ENCODE peak calls at places on chromosomes 16 and 17, in ten cellular contexts. Z, Y, F, A, W, Q, R, T, C and J are unnamed samples.

GRCh38 chr17:9905902-9906301 is 831 bp upstream of the RCVRN start:
- DNase-seq in Z (peak; percentile 61), W (no peak), R (no peak), C (no peak), T (peak; percentile 79), A (no peak), Q (no peak), F (no peak), Y (no peak), J (no peak)

GRCh38 chr17:63276376-63276775 is 169.7 kb downstream of the CYB561 start:
- DNase-seq in F (no peak), C (no peak), A (no peak), R (no peak), W (no peak), Z (no peak), Q (no peak), Y (no peak), T (no peak), J (no peak)

GRCh38 chr16:49439050-49439449 is 65.4 kb downstream of the C16orf78 start:
- DNase-seq in F (no peak), Y (no peak), Q (no peak), R (no peak), W (no peak), A (no peak), T (no peak), C (no peak), Z (no peak), J (no peak)

GRCh38 chr16:30005341-30006094 is 5.3 kb downstream of the DOC2A start:
- DNase-seq in Q (no peak), R (peak; percentile 46), W (peak; percentile 45), A (no peak), Z (peak; percentile 72), T (no peak), C (peak; percentile 39), Y (no peak), F (no peak), J (no peak)

GRCh38 chr17:51741447-51741846 is 417.1 kb downstream of the CA10 start:
- DNase-seq in Q (no peak), W (no peak), C (no peak), Y (no peak), A (no peak), T (no peak), F (peak; percentile 19), Z (no peak), R (no peak), J (no peak)

GRCh38 chr17:40322417-40323315 is 13.7 kb downstream of the RARA start:
- DNase-seq in R (peak; percentile 92), W (peak; percentile 96), Z (peak; percentile 84), A (no peak), C (peak; percentile 73), Q (peak; percentile 87), F (no peak), Y (peak; percentile 71), T (peak; percentile 65), J (peak; percentile 90)

GRCh38 chr17:77286641-77287431 is 146.1 kb downstream of the SEC14L1 start:
- DNase-seq in W (no peak), F (peak; percentile 94), Q (peak; percentile 89), Y (peak; percentile 75), A (no peak), R (no peak), T (no peak), Z (peak; percentile 91), C (no peak), J (peak; percentile 49)

GRCh38 chr16:51968756-51969155 is 578.2 kb downstream of the TOX3 start:
- DNase-seq in F (no peak), Z (no peak), Q (no peak), T (no peak), C (no peak), A (no peak), Y (no peak), R (no peak), W (no peak), J (no peak)

GRCh38 chr17:42178817-42179216 is 2.1 kb downstream of the KCNH4 start:
- DNase-seq in T (no peak), W (peak; percentile 79), A (no peak), Z (no peak), R (no peak), Y (no peak), F (no peak), Q (no peak), C (no peak), J (no peak)

GRCh38 chr17:65208753-65209152 is 71.6 kb downstream of the RGS9 start:
- DNase-seq in F (no peak), T (no peak), W (no peak), A (no peak), C (no peak), Z (no peak), R (no peak), Q (no peak), Y (no peak), J (no peak)

GRCh38 chr16:24045641-24046040 is 209.9 kb downstream of the PRKCB start:
- DNase-seq in Q (no peak), C (no peak), R (no peak), Z (no peak), F (peak; percentile 1), T (peak; percentile 90), A (no peak), Y (no peak), W (no peak), J (no peak)

DNA sequence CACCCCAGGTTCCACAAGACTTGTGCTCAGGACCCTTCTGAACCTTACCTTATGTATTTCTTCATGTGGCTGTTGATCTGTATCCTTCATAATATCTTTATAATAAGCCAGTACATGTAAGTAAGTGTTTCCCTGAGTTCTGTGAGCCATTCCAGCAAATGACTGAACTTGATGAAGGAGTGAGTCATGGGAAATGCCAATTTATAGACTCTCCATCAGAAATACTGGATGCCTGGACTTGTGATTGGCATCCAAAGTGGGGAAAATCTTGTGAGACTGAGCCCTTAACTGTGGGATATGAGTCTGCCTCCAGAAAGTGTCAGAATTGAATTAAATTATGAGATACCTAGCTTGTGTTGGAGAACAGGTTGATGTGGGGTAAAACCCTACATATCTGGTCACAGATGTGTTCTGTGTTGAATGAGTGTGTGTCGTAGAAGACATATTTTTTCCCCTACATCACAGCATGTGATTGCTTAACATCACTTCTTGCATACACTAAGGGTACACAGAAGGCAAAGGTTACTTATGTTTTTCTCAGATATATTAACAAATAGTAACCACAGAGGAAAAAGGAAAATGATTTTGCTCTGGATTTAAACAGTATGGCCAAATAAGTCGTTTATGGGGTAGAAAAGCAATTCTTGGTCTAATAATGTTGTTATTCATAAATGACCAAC is 70.2 kb upstream of the NETO2 start:
- DNase-seq in C (no peak), Z (no peak), Q (no peak), A (no peak), T (no peak), R (no peak), W (no peak), Y (no peak), F (peak; percentile 40), J (no peak)
- H3K4me1 ChIP-seq in C (no peaks in the 10 kb centered on the region), Z (no peaks in the 10 kb centered on the region), Q (no peaks in the 10 kb centered on the region), A (no peaks in the 10 kb centered on the region), T (no peaks in the 10 kb centered on the region), R (no peaks in the 10 kb centered on the region), W (no peaks in the 10 kb centered on the region), Y (no peaks in the 10 kb centered on the region), F (no peaks in the 10 kb centered on the region), J (no peaks in the 10 kb centered on the region)

GRCh38 chr17:11486726-11487310 is 111.5 kb upstream of the DNAH9 start:
- DNase-seq in Y (no peak), Q (no peak), A (no peak), F (no peak), T (no peak), W (no peak), R (no peak), C (no peak), Z (no peak), J (no peak)
- H3K4me1 ChIP-seq in Y (no peaks in the 10 kb centered on the region), Q (no peaks in the 10 kb centered on the region), A (no peaks in the 10 kb centered on the region), F (no peaks in the 10 kb centered on the region), T (no peaks in the 10 kb centered on the region), W (no peaks in the 10 kb centered on the region), R (no peaks in the 10 kb centered on the region), C (peaks cover 7% of the 10 kb centered on the region), Z (no peaks in the 10 kb centered on the region), J (no peaks in the 10 kb centered on the region)

GRCh38 chr16:81001330-81001729 is 5.4 kb downstream of the CMC2 start:
- DNase-seq in A (no peak), W (no peak), Q (no peak), R (no peak), Z (no peak), F (no peak), T (no peak), C (no peak), Y (no peak), J (no peak)
- H3K4me1 ChIP-seq in A (peaks cover 14% of the 10 kb centered on the region), W (no peaks in the 10 kb centered on the region), Q (peaks cover 32% of the 10 kb centered on the region), R (peaks cover 31% of the 10 kb centered on the region), Z (peaks cover 23% of the 10 kb centered on the region), F (peaks cover 4% of the 10 kb centered on the region), T (no peaks in the 10 kb centered on the region), C (peaks cover 4% of the 10 kb centered on the region), Y (peaks cover 19% of the 10 kb centered on the region), J (peaks cover 50% of the 10 kb centered on the region)

DNA sequence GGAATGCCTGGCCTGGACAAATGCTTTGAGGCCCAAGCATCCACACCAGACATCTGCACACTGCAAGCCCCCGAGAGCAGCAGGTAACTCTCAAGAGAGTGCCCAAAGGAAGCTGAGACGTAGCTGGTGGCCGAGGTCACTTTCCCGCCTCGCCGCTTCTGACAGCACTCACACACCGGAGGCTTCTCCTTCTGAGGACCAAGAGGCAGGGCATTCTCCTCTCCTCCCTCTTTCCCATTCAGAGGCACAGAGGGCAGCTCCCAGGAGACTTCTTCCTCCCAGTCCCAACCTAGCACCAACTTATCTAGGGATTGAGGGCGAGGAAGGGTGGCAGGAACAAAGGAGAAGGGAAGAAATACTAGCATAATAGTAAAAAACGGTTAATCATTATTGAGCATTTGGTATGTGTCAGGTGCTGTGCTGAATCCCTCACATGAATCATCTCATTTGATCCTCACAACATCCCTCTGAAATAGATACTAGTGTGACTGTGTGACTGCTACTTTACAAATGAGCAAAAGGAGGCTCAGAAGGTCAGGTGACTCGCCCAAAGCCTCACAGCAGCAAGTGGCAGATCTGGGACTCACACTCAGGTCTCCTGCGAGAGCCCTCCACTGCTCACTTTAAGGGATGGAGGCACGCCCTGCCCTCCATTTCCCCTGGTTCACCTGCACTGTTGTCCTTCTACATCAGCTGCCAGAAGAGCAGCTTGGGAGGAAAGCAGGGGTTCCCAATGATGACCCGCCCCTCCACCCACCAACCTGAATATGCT is 41.8 kb downstream of the MYO18A start:
- DNase-seq in Z (peak; percentile 77), T (no peak), Y (no peak), Q (no peak), A (no peak), C (no peak), R (peak; percentile 55), F (no peak), W (peak; percentile 48), J (no peak)
- H3K4me1 ChIP-seq in Z (peaks cover 69% of the 10 kb centered on the region), T (peaks cover 4% of the 10 kb centered on the region), Y (peaks cover 41% of the 10 kb centered on the region), Q (peaks cover 20% of the 10 kb centered on the region), A (peaks cover 36% of the 10 kb centered on the region), C (peaks cover 6% of the 10 kb centered on the region), R (peaks cover 47% of the 10 kb centered on the region), F (peaks cover 16% of the 10 kb centered on the region), W (peaks cover 25% of the 10 kb centered on the region), J (peaks cover 57% of the 10 kb centered on the region)

GRCh38 chr17:45128331-45128730 is 4.0 kb downstream of the PLCD3 start:
- DNase-seq in W (no peak), Z (no peak), T (no peak), C (no peak), F (no peak), A (no peak), Y (no peak), R (no peak), Q (no peak), J (no peak)
- H3K4me1 ChIP-seq in W (peaks cover 6% of the 10 kb centered on the region), Z (peaks cover 65% of the 10 kb centered on the region), T (no peaks in the 10 kb centered on the region), C (peaks cover 5% of the 10 kb centered on the region), F (peaks cover 38% of the 10 kb centered on the region), A (peaks cover 45% of the 10 kb centered on the region), Y (peaks cover 57% of the 10 kb centered on the region), R (no peaks in the 10 kb centered on the region), Q (peaks cover 60% of the 10 kb centered on the region), J (peaks cover 78% of the 10 kb centered on the region)